ENCODE peak calls at places on chromosome 3, in ten cellular contexts. W is left ventricle myocardium superior; S is dorsolateral prefrontal cortex; F is HS-27A; N is stimulated activated CD4-positive, alpha-beta T cell treated with anti-CD3 and anti-CD28 coated beads, Interleukin-2, amount 100 ng/mL, for 24 hours; Q is HS-5; Y is endothelial cell; B is activated naive CD4-positive, alpha-beta T cell; D is NB4; K is CD8-positive, alpha-beta memory T cell. U is an unnamed sample.

GRCh38 chr3:4740397-4741105 is 238.7 kb upstream of the BHLHE40 start:
- DNase-seq in W (peak), B (no peak), Q (no peak), D (no peak), Y (no peak), K (no peak), F (no peak), S (no peak), N (no peak), U (peak)

GRCh38 chr3:32954506-32954905 is 3.1 kb downstream of the CCR4 start:
- DNase-seq in W (no peak), S (no peak), N (no peak), K (no peak), B (no peak), Y (no peak), Q (no peak), F (no peak), D (no peak), U (no peak)

GRCh38 chr3:77479021-77479420 is 439.1 kb downstream of the ROBO2 start:
- DNase-seq in S (no peak), N (no peak), K (no peak), F (no peak), Y (no peak), W (no peak), B (no peak), D (no peak), Q (no peak), U (no peak)

GRCh38 chr3:110138966-110139555 is 801.7 kb upstream of the DPPA4 start:
- DNase-seq in B (no peak), D (no peak), W (no peak), N (no peak), K (no peak), S (no peak), Q (no peak), Y (no peak), F (no peak), U (no peak)

GRCh38 chr3:110932515-110933095 is 139.0 kb upstream of the NECTIN3 start:
- DNase-seq in Y (no peak), Q (no peak), B (no peak), N (no peak), W (no peak), K (no peak), F (no peak), D (no peak), S (no peak), U (no peak)

GRCh38 chr3:39103324-39103693 is 4.1 kb downstream of the GORASP1 start:
- DNase-seq in Q (no peak), K (no peak), Y (no peak), S (no peak), F (no peak), W (no peak), N (no peak), D (peak), B (no peak), U (no peak)

GRCh38 chr3:127694467-127695215 is 21.9 kb downstream of the ABTB1 start:
- DNase-seq in Q (no peak), W (peak), F (no peak), K (peak), N (peak), B (no peak), S (no peak), D (peak), Y (peak), U (peak)

GRCh38 chr3:32095431-32095830 is 11.0 kb upstream of the GPD1L start:
- DNase-seq in K (no peak), B (no peak), N (no peak), Y (no peak), Q (no peak), W (no peak), D (no peak), S (no peak), F (no peak), U (no peak)

GRCh38 chr3:115470254-115470653 is 153.1 kb upstream of the GAP43 start:
- DNase-seq in B (peak), Q (no peak), D (no peak), W (no peak), N (no peak), K (no peak), Y (no peak), S (no peak), F (no peak), U (no peak)

GRCh38 chr3:12049675-12050074 is 45.5 kb downstream of the SYN2 start:
- DNase-seq in B (no peak), K (no peak), Q (no peak), W (no peak), N (no peak), D (peak), F (no peak), S (no peak), Y (no peak), U (no peak)